ENCODE peak calls at places on chromosomes 12 and 14, in four cellular contexts. R, D, M and H are unnamed samples.
A peak's percentile ranks its signal among the peaks of the same experiment; 100 is the strongest.

GRCh38 chr14:35818346-35819115 is 7.6 kb upstream of the BRMS1L start:
- DNase-seq in R (peak; percentile 11), D (peak; percentile 52), M (no peak), H (peak; percentile 60)

GRCh38 chr12:10194160-10194559 is 15.3 kb downstream of the TMEM52B start:
- DNase-seq in M (no peak), D (no peak), R (no peak), H (no peak)

GRCh38 chr12:94563261-94563660 is 87.1 kb downstream of the TMCC3 start:
- DNase-seq in M (no peak), R (no peak), D (no peak), H (no peak)

GRCh38 chr12:90253674-90254181 is 545.1 kb upstream of the ATP2B1 start:
- DNase-seq in D (no peak), R (peak; percentile 4), M (peak; percentile 57), H (peak; percentile 46)

GRCh38 chr14:59101441-59101840 is 87.0 kb upstream of the DAAM1 start:
- DNase-seq in M (no peak), R (no peak), D (no peak), H (no peak)

GRCh38 chr14:36207500-36207899 is 31.0 kb upstream of the PTCSC3 start:
- DNase-seq in D (no peak), M (no peak), R (no peak), H (no peak)

GRCh38 chr14:75453817-75454434 is 26.1 kb downstream of the JDP2 start:
- DNase-seq in R (no peak), D (no peak), M (no peak), H (peak; percentile 78)

GRCh38 chr12:44385964-44386363 is 490.2 kb downstream of the NELL2 start:
- DNase-seq in R (no peak), M (no peak), D (no peak), H (no peak)

GRCh38 chr14:101823511-101824120 is 62.1 kb downstream of the PPP2R5C start:
- DNase-seq in M (no peak), R (no peak), D (no peak), H (peak; percentile 44)

GRCh38 chr14:75980856-75981255 is 939 bp downstream of the TGFB3 start:
- DNase-seq in R (no peak), M (no peak), D (peak; percentile 33), H (no peak)

GRCh38 chr12:6607751-6608591 is 792 bp upstream of the CHD4 start:
- DNase-seq in D (peak; percentile 79), M (no peak), R (peak; percentile 49), H (peak; percentile 71)

GRCh38 chr12:25521625-25522256 is 31.3 kb downstream of the LMNTD1 start:
- DNase-seq in R (no peak), M (no peak), D (no peak), H (no peak)

GRCh38 chr12:115064296-115064695 is 380.3 kb upstream of the TBX3 start:
- DNase-seq in R (no peak), D (no peak), M (no peak), H (no peak)

GRCh38 chr12:13537623-13538022 is 341.1 kb downstream of the EMP1 start:
- DNase-seq in R (no peak), M (no peak), D (no peak), H (peak; percentile 40)

GRCh38 chr14:22375321-22375930 is 213.6 kb downstream of the DAD1 start:
- DNase-seq in R (peak; percentile 12), D (no peak), M (no peak), H (no peak)

GRCh38 chr12:5102261-5102789 is 58.6 kb downstream of the KCNA5 start:
- DNase-seq in D (no peak), M (no peak), R (no peak), H (no peak)

GRCh38 chr12:108299516-108299915 is 39.6 kb downstream of the CMKLR1 start:
- DNase-seq in R (no peak), M (no peak), D (no peak), H (no peak)

GRCh38 chr14:93688794-93689193 is 99.5 kb downstream of the PRIMA1 start:
- DNase-seq in R (no peak), M (no peak), D (no peak), H (no peak)

GRCh38 chr14:93693914-93694313 is 94.4 kb downstream of the PRIMA1 start:
- DNase-seq in M (no peak), D (no peak), R (no peak), H (no peak)

GRCh38 chr14:93686313-93686712 is 102.0 kb downstream of the PRIMA1 start:
- DNase-seq in M (no peak), R (no peak), D (no peak), H (no peak)

GRCh38 chr14:93688239-93688666 is 100.0 kb downstream of the PRIMA1 start:
- DNase-seq in M (no peak), R (no peak), D (no peak), H (no peak)

DNA sequence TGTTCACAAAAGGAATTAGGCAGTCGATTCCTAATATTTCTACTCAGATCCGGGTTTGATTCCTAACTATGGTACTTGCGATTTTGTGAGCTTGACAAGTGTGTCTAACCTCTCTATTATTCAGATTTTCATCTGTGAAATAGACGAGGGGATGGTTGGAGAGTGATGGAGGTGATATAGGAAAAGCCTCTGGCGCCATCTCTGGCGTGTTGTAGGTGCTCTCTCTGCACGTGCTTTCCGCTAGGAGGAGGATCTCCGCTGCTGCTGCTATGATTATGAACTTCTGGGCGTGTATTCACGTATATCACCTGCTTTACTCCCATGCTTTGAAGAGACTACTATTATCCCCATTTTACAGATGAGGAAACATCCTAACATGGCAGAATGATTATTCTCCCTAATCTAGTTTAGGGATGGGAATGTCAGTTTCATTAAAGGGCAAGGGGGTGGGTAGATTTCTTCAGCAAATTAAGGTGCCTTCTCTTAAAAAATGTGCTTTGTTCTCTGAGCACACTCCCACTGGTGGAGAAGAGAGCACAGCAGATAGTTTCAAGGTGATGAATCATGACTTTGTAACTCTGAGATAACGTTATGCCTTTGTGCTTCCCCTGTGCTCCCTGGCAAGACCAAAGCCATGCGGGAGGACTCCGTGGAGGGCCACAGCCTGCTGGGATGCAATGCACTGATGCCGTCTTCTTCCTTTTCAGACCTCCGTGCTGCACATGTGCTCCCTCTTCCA is 97.1 kb downstream of the PRIMA1 start:
- DNase-seq in R (no peak), M (no peak), D (no peak), H (no peak)
- TF ChIP-seq CTCF in R (no peak), M (no peak), D (no peak), H (no peak)

DNA sequence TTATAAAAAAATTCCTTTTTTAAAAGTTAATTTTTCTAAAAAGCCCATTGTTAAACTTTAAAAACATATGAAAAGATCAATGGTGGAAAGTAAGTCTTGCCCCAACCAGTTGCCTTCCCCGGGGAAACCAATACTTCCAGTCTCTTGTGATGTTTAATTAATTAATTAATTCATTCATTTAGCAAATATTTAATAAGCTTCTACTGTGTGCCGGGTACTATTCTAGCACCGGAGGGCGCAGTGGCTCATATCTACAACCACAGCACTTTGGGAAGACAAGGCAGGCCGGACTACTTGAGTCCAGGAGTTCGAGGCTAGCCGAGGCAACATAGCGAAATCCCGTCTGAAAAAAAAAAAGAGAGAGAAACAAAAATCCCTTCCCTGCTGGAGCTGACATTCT is 87.4 kb downstream of the HECTD4 start:
- DNase-seq in R (no peak), D (no peak), M (no peak), H (no peak)
- TF ChIP-seq CTCF in R (no peak), D (no peak), M (peak; percentile 10), H (no peak)

GRCh38 chr14:48526307-48526706 is 850.9 kb upstream of the MDGA2 start:
- DNase-seq in M (no peak), R (no peak), D (no peak), H (no peak)
- TF ChIP-seq CTCF in M (no peak), R (no peak), D (no peak), H (no peak)

GRCh38 chr12:48677782-48678181 is 4.3 kb downstream of the KANSL2 start:
- DNase-seq in D (no peak), M (no peak), R (no peak), H (no peak)
- TF ChIP-seq CTCF in D (no peak), M (no peak), R (no peak), H (no peak)

GRCh38 chr12:120231316-120232011 is 30.6 kb upstream of the RPLP0 start:
- DNase-seq in D (no peak), R (no peak), M (peak; percentile 58), H (no peak)
- TF ChIP-seq CTCF in D (no peak), R (no peak), M (peak; percentile 19), H (no peak)

GRCh38 chr12:122866950-122867607 is 28.8 kb downstream of the VPS37B start:
- DNase-seq in R (no peak), D (no peak), M (no peak), H (no peak)

GRCh38 chr12:122866379-122866778 is 29.5 kb downstream of the VPS37B start:
- DNase-seq in R (no peak), D (no peak), M (no peak), H (no peak)

GRCh38 chr12:122864894-122865253 is 29.6 kb downstream of the HIP1R start:
- DNase-seq in R (no peak), D (no peak), M (no peak), H (no peak)

GRCh38 chr12:122867701-122868461 is 28.0 kb downstream of the VPS37B start:
- DNase-seq in D (peak; percentile 88), R (no peak), M (peak; percentile 81), H (no peak)

GRCh38 chr12:122865268-122866231 is 30.3 kb downstream of the HIP1R start:
- DNase-seq in R (no peak), D (peak; percentile 58), M (peak; percentile 57), H (no peak)
- TF ChIP-seq CTCF in R (peak; percentile 30), D (peak; percentile 12), M (peak; percentile 50), H (peak; percentile 47)

DNA sequence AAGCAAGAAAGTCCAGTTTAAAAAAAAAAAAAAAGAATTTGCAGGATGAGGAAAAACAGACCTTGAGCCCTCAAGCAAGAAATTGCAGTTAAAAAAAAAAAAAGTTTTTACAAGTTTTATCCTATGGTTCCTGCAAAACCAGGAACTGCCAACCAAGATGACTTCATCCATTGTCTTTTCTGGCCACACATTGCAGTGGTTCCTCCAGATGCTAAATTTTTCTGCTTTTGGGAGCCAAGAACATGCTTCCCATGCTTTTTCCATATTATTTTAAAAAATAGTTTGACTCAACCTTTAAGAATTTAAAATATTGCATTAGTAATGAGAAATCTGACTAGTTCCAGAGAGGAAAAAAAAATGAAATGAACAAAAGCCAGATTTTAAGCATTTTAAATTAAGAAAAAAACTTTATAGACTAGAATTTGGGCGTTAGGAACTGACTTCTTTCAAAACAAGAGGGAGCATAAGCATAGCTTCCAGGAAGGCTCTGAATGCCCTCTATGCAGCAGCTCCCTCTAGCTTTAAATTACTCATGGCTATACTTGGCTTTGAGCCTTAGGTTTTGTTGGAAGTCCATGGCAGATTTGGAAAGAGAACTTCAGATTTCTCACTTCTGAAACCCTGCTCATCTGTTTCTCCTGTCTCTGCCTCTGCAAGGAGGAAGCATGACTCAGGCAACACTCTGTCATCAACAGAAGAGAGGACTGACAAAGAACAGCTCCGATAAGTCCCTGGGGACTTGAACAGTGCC is 124.5 kb downstream of the GPR65 start:
- DNase-seq in D (no peak), R (no peak), M (no peak), H (no peak)
- TF ChIP-seq CTCF in D (no peak), R (no peak), M (peak; percentile 29), H (no peak)